ENCODE peak calls at places on chromosomes 11 and 22, in eight cellular contexts. One of them, this sample, is unnamed.

GRCh38 chr11:26976389-26976788 is 17.5 kb upstream of the FIBIN start:
- DNase-seq in activated CD4-positive, alpha-beta T cell treated with anti-CD3 and anti-CD28 coated beads for 1 hour: no peak
- DNase-seq in germinal center: no peak
- DNase-seq in effector memory CD4-positive, alpha-beta T cell: no peak
- DNase-seq in substantia nigra: no peak
- DNase-seq in stimulated activated CD4-positive, alpha-beta T cell treated with anti-CD3 and anti-CD28 coated beads, Interleukin-4, amount 100 ng/mL, for 48 hours: no peak
- DNase-seq in astrocyte of the cerebellum: peak
- DNase-seq in left cardiac atrium: no peak
- DNase-seq in this sample: no peak

GRCh38 chr11:102846292-102846691 is 2.9 kb upstream of the MMP3 start:
- DNase-seq in activated CD4-positive, alpha-beta T cell treated with anti-CD3 and anti-CD28 coated beads for 1 hour: no peak
- DNase-seq in stimulated activated CD4-positive, alpha-beta T cell treated with anti-CD3 and anti-CD28 coated beads, Interleukin-4, amount 100 ng/mL, for 48 hours: no peak
- DNase-seq in left cardiac atrium: no peak
- DNase-seq in germinal center: no peak
- DNase-seq in substantia nigra: no peak
- DNase-seq in astrocyte of the cerebellum: no peak
- DNase-seq in effector memory CD4-positive, alpha-beta T cell: no peak
- DNase-seq in this sample: no peak

GRCh38 chr11:46521947-46522681 is 71.7 kb downstream of the AMBRA1 start:
- DNase-seq in germinal center: peak
- DNase-seq in astrocyte of the cerebellum: peak
- DNase-seq in substantia nigra: no peak
- DNase-seq in effector memory CD4-positive, alpha-beta T cell: no peak
- DNase-seq in left cardiac atrium: no peak
- DNase-seq in stimulated activated CD4-positive, alpha-beta T cell treated with anti-CD3 and anti-CD28 coated beads, Interleukin-4, amount 100 ng/mL, for 48 hours: no peak
- DNase-seq in activated CD4-positive, alpha-beta T cell treated with anti-CD3 and anti-CD28 coated beads for 1 hour: no peak
- DNase-seq in this sample: no peak

GRCh38 chr22:35868938-35869337 is 151.3 kb downstream of the APOL5 start:
- DNase-seq in effector memory CD4-positive, alpha-beta T cell: no peak
- DNase-seq in activated CD4-positive, alpha-beta T cell treated with anti-CD3 and anti-CD28 coated beads for 1 hour: no peak
- DNase-seq in astrocyte of the cerebellum: no peak
- DNase-seq in germinal center: no peak
- DNase-seq in left cardiac atrium: no peak
- DNase-seq in substantia nigra: no peak
- DNase-seq in stimulated activated CD4-positive, alpha-beta T cell treated with anti-CD3 and anti-CD28 coated beads, Interleukin-4, amount 100 ng/mL, for 48 hours: no peak
- DNase-seq in this sample: no peak

GRCh38 chr11:102196816-102197215 is 86.6 kb downstream of the YAP1 start:
- DNase-seq in effector memory CD4-positive, alpha-beta T cell: no peak
- DNase-seq in astrocyte of the cerebellum: no peak
- DNase-seq in germinal center: no peak
- DNase-seq in left cardiac atrium: no peak
- DNase-seq in substantia nigra: no peak
- DNase-seq in stimulated activated CD4-positive, alpha-beta T cell treated with anti-CD3 and anti-CD28 coated beads, Interleukin-4, amount 100 ng/mL, for 48 hours: no peak
- DNase-seq in activated CD4-positive, alpha-beta T cell treated with anti-CD3 and anti-CD28 coated beads for 1 hour: no peak
- DNase-seq in this sample: no peak

GRCh38 chr22:43293661-43294392 is 49.3 kb downstream of the SCUBE1 start:
- DNase-seq in effector memory CD4-positive, alpha-beta T cell: no peak
- DNase-seq in substantia nigra: no peak
- DNase-seq in stimulated activated CD4-positive, alpha-beta T cell treated with anti-CD3 and anti-CD28 coated beads, Interleukin-4, amount 100 ng/mL, for 48 hours: no peak
- DNase-seq in germinal center: no peak
- DNase-seq in activated CD4-positive, alpha-beta T cell treated with anti-CD3 and anti-CD28 coated beads for 1 hour: no peak
- DNase-seq in astrocyte of the cerebellum: no peak
- DNase-seq in left cardiac atrium: no peak
- DNase-seq in this sample: no peak

GRCh38 chr11:87820026-87820425 is 355.2 kb downstream of the RAB38 start:
- DNase-seq in astrocyte of the cerebellum: peak
- DNase-seq in effector memory CD4-positive, alpha-beta T cell: no peak
- DNase-seq in stimulated activated CD4-positive, alpha-beta T cell treated with anti-CD3 and anti-CD28 coated beads, Interleukin-4, amount 100 ng/mL, for 48 hours: no peak
- DNase-seq in substantia nigra: no peak
- DNase-seq in left cardiac atrium: no peak
- DNase-seq in activated CD4-positive, alpha-beta T cell treated with anti-CD3 and anti-CD28 coated beads for 1 hour: no peak
- DNase-seq in germinal center: no peak
- DNase-seq in this sample: no peak

GRCh38 chr11:36389811-36390210 is 93.7 kb downstream of the PRR5L start:
- DNase-seq in substantia nigra: no peak
- DNase-seq in germinal center: no peak
- DNase-seq in left cardiac atrium: no peak
- DNase-seq in effector memory CD4-positive, alpha-beta T cell: no peak
- DNase-seq in activated CD4-positive, alpha-beta T cell treated with anti-CD3 and anti-CD28 coated beads for 1 hour: no peak
- DNase-seq in astrocyte of the cerebellum: no peak
- DNase-seq in stimulated activated CD4-positive, alpha-beta T cell treated with anti-CD3 and anti-CD28 coated beads, Interleukin-4, amount 100 ng/mL, for 48 hours: no peak
- DNase-seq in this sample: no peak

GRCh38 chr11:81237139-81237538 is 1496.5 kb downstream of the FAM181B start:
- DNase-seq in effector memory CD4-positive, alpha-beta T cell: no peak
- DNase-seq in substantia nigra: no peak
- DNase-seq in activated CD4-positive, alpha-beta T cell treated with anti-CD3 and anti-CD28 coated beads for 1 hour: no peak
- DNase-seq in left cardiac atrium: no peak
- DNase-seq in astrocyte of the cerebellum: peak
- DNase-seq in stimulated activated CD4-positive, alpha-beta T cell treated with anti-CD3 and anti-CD28 coated beads, Interleukin-4, amount 100 ng/mL, for 48 hours: no peak
- DNase-seq in germinal center: no peak
- DNase-seq in this sample: no peak

GRCh38 chr22:23246982-23247766 is 66.9 kb downstream of the BCR start:
- DNase-seq in left cardiac atrium: no peak
- DNase-seq in astrocyte of the cerebellum: no peak
- DNase-seq in substantia nigra: no peak
- DNase-seq in stimulated activated CD4-positive, alpha-beta T cell treated with anti-CD3 and anti-CD28 coated beads, Interleukin-4, amount 100 ng/mL, for 48 hours: no peak
- DNase-seq in activated CD4-positive, alpha-beta T cell treated with anti-CD3 and anti-CD28 coated beads for 1 hour: no peak
- DNase-seq in germinal center: no peak
- DNase-seq in effector memory CD4-positive, alpha-beta T cell: no peak
- DNase-seq in this sample: no peak

GRCh38 chr11:117185739-117186430 is 7.3 kb downstream of the SIDT2 start:
- DNase-seq in effector memory CD4-positive, alpha-beta T cell: no peak
- DNase-seq in astrocyte of the cerebellum: no peak
- DNase-seq in activated CD4-positive, alpha-beta T cell treated with anti-CD3 and anti-CD28 coated beads for 1 hour: no peak
- DNase-seq in germinal center: peak
- DNase-seq in stimulated activated CD4-positive, alpha-beta T cell treated with anti-CD3 and anti-CD28 coated beads, Interleukin-4, amount 100 ng/mL, for 48 hours: no peak
- DNase-seq in substantia nigra: no peak
- DNase-seq in left cardiac atrium: no peak
- DNase-seq in this sample: no peak

This sample was measured in aorta.